ENCODE peak calls at places on chromosomes 16 and 17, in five cellular contexts. One of them, this sample, is unnamed.

GRCh38 chr16:80704751-80705150 is 99.6 kb downstream of the CDYL2 start:
- DNase-seq in neural crest cell: no peak
- DNase-seq in astrocyte of the cerebellum: no peak
- DNase-seq in NCI-H1105: no peak
- DNase-seq in stimulated activated CD8-positive, alpha-beta memory T cell treated with anti-CD3 and anti-CD28 coated beads, Interleukin-4, amount 100 ng/mL, for 24 hours: no peak
- DNase-seq in this sample: no peak

GRCh38 chr17:51064061-51064735 is 56.5 kb downstream of the SPAG9 start:
- DNase-seq in NCI-H1105: no peak
- DNase-seq in neural crest cell: no peak
- DNase-seq in astrocyte of the cerebellum: no peak
- DNase-seq in stimulated activated CD8-positive, alpha-beta memory T cell treated with anti-CD3 and anti-CD28 coated beads, Interleukin-4, amount 100 ng/mL, for 24 hours: no peak
- DNase-seq in this sample: no peak

GRCh38 chr16:70682239-70683145 is 3.4 kb downstream of the MTSS2 start:
- DNase-seq in NCI-H1105: no peak
- DNase-seq in neural crest cell: no peak
- DNase-seq in astrocyte of the cerebellum: no peak
- DNase-seq in stimulated activated CD8-positive, alpha-beta memory T cell treated with anti-CD3 and anti-CD28 coated beads, Interleukin-4, amount 100 ng/mL, for 24 hours: no peak
- DNase-seq in this sample: no peak

GRCh38 chr17:15436399-15437369 is 30.7 kb downstream of the CDRT4 start:
- DNase-seq in stimulated activated CD8-positive, alpha-beta memory T cell treated with anti-CD3 and anti-CD28 coated beads, Interleukin-4, amount 100 ng/mL, for 24 hours: peak
- DNase-seq in NCI-H1105: peak
- DNase-seq in neural crest cell: no peak
- DNase-seq in astrocyte of the cerebellum: no peak
- DNase-seq in this sample: no peak

GRCh38 chr16:4319454-4319853 is 3.6 kb downstream of the GLIS2 start:
- DNase-seq in NCI-H1105: no peak
- DNase-seq in stimulated activated CD8-positive, alpha-beta memory T cell treated with anti-CD3 and anti-CD28 coated beads, Interleukin-4, amount 100 ng/mL, for 24 hours: peak
- DNase-seq in astrocyte of the cerebellum: no peak
- DNase-seq in neural crest cell: no peak
- DNase-seq in this sample: no peak

GRCh38 chr16:1825864-1826690 is 548 bp downstream of the HAGH start:
- DNase-seq in NCI-H1105: peak
- DNase-seq in stimulated activated CD8-positive, alpha-beta memory T cell treated with anti-CD3 and anti-CD28 coated beads, Interleukin-4, amount 100 ng/mL, for 24 hours: peak
- DNase-seq in astrocyte of the cerebellum: no peak
- DNase-seq in neural crest cell: peak
- DNase-seq in this sample: peak

GRCh38 chr16:29857133-29857760 is 5.8 kb downstream of the CDIPT start:
- DNase-seq in stimulated activated CD8-positive, alpha-beta memory T cell treated with anti-CD3 and anti-CD28 coated beads, Interleukin-4, amount 100 ng/mL, for 24 hours: no peak
- DNase-seq in NCI-H1105: no peak
- DNase-seq in neural crest cell: no peak
- DNase-seq in astrocyte of the cerebellum: no peak
- DNase-seq in this sample: no peak

GRCh38 chr16:66717112-66717675 is 20.7 kb upstream of the CMTM4 start:
- DNase-seq in NCI-H1105: no peak
- DNase-seq in astrocyte of the cerebellum: peak
- DNase-seq in neural crest cell: peak
- DNase-seq in stimulated activated CD8-positive, alpha-beta memory T cell treated with anti-CD3 and anti-CD28 coated beads, Interleukin-4, amount 100 ng/mL, for 24 hours: no peak
- DNase-seq in this sample: peak

GRCh38 chr16:59463776-59464175 is 729.7 kb upstream of the GOT2 start:
- DNase-seq in NCI-H1105: no peak
- DNase-seq in stimulated activated CD8-positive, alpha-beta memory T cell treated with anti-CD3 and anti-CD28 coated beads, Interleukin-4, amount 100 ng/mL, for 24 hours: no peak
- DNase-seq in neural crest cell: no peak
- DNase-seq in astrocyte of the cerebellum: no peak
- DNase-seq in this sample: no peak

GRCh38 chr16:85173077-85173980 is 61.1 kb upstream of the CIBAR2 start:
- DNase-seq in stimulated activated CD8-positive, alpha-beta memory T cell treated with anti-CD3 and anti-CD28 coated beads, Interleukin-4, amount 100 ng/mL, for 24 hours: no peak
- DNase-seq in astrocyte of the cerebellum: no peak
- DNase-seq in NCI-H1105: no peak
- DNase-seq in neural crest cell: no peak
- DNase-seq in this sample: no peak

GRCh38 chr17:29091591-29092291 is 48.8 kb downstream of the PIPOX start:
- DNase-seq in neural crest cell: no peak
- DNase-seq in stimulated activated CD8-positive, alpha-beta memory T cell treated with anti-CD3 and anti-CD28 coated beads, Interleukin-4, amount 100 ng/mL, for 24 hours: no peak
- DNase-seq in NCI-H1105: peak
- DNase-seq in astrocyte of the cerebellum: no peak
- DNase-seq in this sample: no peak

GRCh38 chr17:79235808-79236207 is 161.2 kb downstream of the ENGASE start:
- DNase-seq in NCI-H1105: no peak
- DNase-seq in stimulated activated CD8-positive, alpha-beta memory T cell treated with anti-CD3 and anti-CD28 coated beads, Interleukin-4, amount 100 ng/mL, for 24 hours: no peak
- DNase-seq in neural crest cell: no peak
- DNase-seq in astrocyte of the cerebellum: no peak
- DNase-seq in this sample: no peak

GRCh38 chr17:81403040-81403467 is 7.8 kb downstream of the BAHCC1 start:
- DNase-seq in stimulated activated CD8-positive, alpha-beta memory T cell treated with anti-CD3 and anti-CD28 coated beads, Interleukin-4, amount 100 ng/mL, for 24 hours: no peak
- DNase-seq in astrocyte of the cerebellum: no peak
- DNase-seq in neural crest cell: no peak
- DNase-seq in NCI-H1105: no peak
- DNase-seq in this sample: no peak

GRCh38 chr17:76179496-76180467 is 38.7 kb upstream of the FOXJ1 start:
- DNase-seq in astrocyte of the cerebellum: no peak
- DNase-seq in NCI-H1105: no peak
- DNase-seq in neural crest cell: no peak
- DNase-seq in stimulated activated CD8-positive, alpha-beta memory T cell treated with anti-CD3 and anti-CD28 coated beads, Interleukin-4, amount 100 ng/mL, for 24 hours: no peak
- DNase-seq in this sample: no peak

GRCh38 chr16:56343661-56344517 is 81.5 kb downstream of the AMFR start:
- DNase-seq in stimulated activated CD8-positive, alpha-beta memory T cell treated with anti-CD3 and anti-CD28 coated beads, Interleukin-4, amount 100 ng/mL, for 24 hours: no peak
- DNase-seq in astrocyte of the cerebellum: no peak
- DNase-seq in NCI-H1105: no peak
- DNase-seq in neural crest cell: no peak
- DNase-seq in this sample: no peak

GRCh38 chr16:84024854-84025253 is 17.7 kb downstream of the SLC38A8 start:
- DNase-seq in neural crest cell: no peak
- DNase-seq in NCI-H1105: no peak
- DNase-seq in astrocyte of the cerebellum: peak
- DNase-seq in stimulated activated CD8-positive, alpha-beta memory T cell treated with anti-CD3 and anti-CD28 coated beads, Interleukin-4, amount 100 ng/mL, for 24 hours: no peak
- DNase-seq in this sample: no peak

GRCh38 chr17:74116087-74116717 is 87.3 kb upstream of the RPL38 start:
- DNase-seq in neural crest cell: no peak
- DNase-seq in NCI-H1105: no peak
- DNase-seq in stimulated activated CD8-positive, alpha-beta memory T cell treated with anti-CD3 and anti-CD28 coated beads, Interleukin-4, amount 100 ng/mL, for 24 hours: no peak
- DNase-seq in astrocyte of the cerebellum: no peak
- DNase-seq in this sample: no peak

GRCh38 chr16:65809627-65810026 is 556.9 kb upstream of the CDH5 start:
- DNase-seq in stimulated activated CD8-positive, alpha-beta memory T cell treated with anti-CD3 and anti-CD28 coated beads, Interleukin-4, amount 100 ng/mL, for 24 hours: no peak
- DNase-seq in NCI-H1105: peak
- DNase-seq in astrocyte of the cerebellum: no peak
- DNase-seq in neural crest cell: no peak
- DNase-seq in this sample: no peak

GRCh38 chr17:44990994-44991393 is 22.9 kb upstream of the C1QL1 start:
- DNase-seq in astrocyte of the cerebellum: no peak
- DNase-seq in NCI-H1105: no peak
- DNase-seq in stimulated activated CD8-positive, alpha-beta memory T cell treated with anti-CD3 and anti-CD28 coated beads, Interleukin-4, amount 100 ng/mL, for 24 hours: no peak
- DNase-seq in neural crest cell: no peak
- DNase-seq in this sample: no peak

GRCh38 chr17:74749262-74750038 is 1.0 kb downstream of the NHERF1 start:
- DNase-seq in stimulated activated CD8-positive, alpha-beta memory T cell treated with anti-CD3 and anti-CD28 coated beads, Interleukin-4, amount 100 ng/mL, for 24 hours: no peak
- DNase-seq in astrocyte of the cerebellum: no peak
- DNase-seq in NCI-H1105: no peak
- DNase-seq in neural crest cell: no peak
- DNase-seq in this sample: peak

GRCh38 chr16:81394416-81394815 is 50.2 kb upstream of the CMIP start:
- DNase-seq in NCI-H1105: no peak
- DNase-seq in astrocyte of the cerebellum: no peak
- DNase-seq in stimulated activated CD8-positive, alpha-beta memory T cell treated with anti-CD3 and anti-CD28 coated beads, Interleukin-4, amount 100 ng/mL, for 24 hours: no peak
- DNase-seq in neural crest cell: no peak
- DNase-seq in this sample: no peak

GRCh38 chr17:78844301-78845005 is 3.8 kb upstream of the USP36 start:
- DNase-seq in NCI-H1105: no peak
- DNase-seq in stimulated activated CD8-positive, alpha-beta memory T cell treated with anti-CD3 and anti-CD28 coated beads, Interleukin-4, amount 100 ng/mL, for 24 hours: no peak
- DNase-seq in astrocyte of the cerebellum: no peak
- DNase-seq in neural crest cell: no peak
- DNase-seq in this sample: no peak

This sample was measured in nephron progenitor cell.